ENCODE peak calls at places on chromosomes 16 and 17, in four cellular contexts. One of them, this sample, is unnamed.

GRCh38 chr16:74052006-74052405 is 244.6 kb upstream of the PSMD7 start:
- DNase-seq in body of pancreas: no peak
- DNase-seq in adrenal gland: no peak
- DNase-seq in BJ: no peak
- DNase-seq in this sample: no peak

GRCh38 chr17:39939031-39939430 is 11.5 kb downstream of the LRRC3C start:
- DNase-seq in body of pancreas: no peak
- DNase-seq in adrenal gland: no peak
- DNase-seq in BJ: no peak
- DNase-seq in this sample: no peak

GRCh38 chr17:28252436-28252835 is 66.6 kb upstream of the TMEM97 start:
- DNase-seq in body of pancreas: no peak
- DNase-seq in adrenal gland: no peak
- DNase-seq in BJ: no peak
- DNase-seq in this sample: no peak

GRCh38 chr17:35214192-35214591 is 20.0 kb upstream of the SLC35G3 start:
- DNase-seq in body of pancreas: no peak
- DNase-seq in adrenal gland: no peak
- DNase-seq in BJ: no peak
- DNase-seq in this sample: no peak

GRCh38 chr17:75194879-75195278 is 10.6 kb upstream of the NUP85 start:
- DNase-seq in body of pancreas: no peak
- DNase-seq in adrenal gland: no peak
- DNase-seq in BJ: no peak
- DNase-seq in this sample: no peak

GRCh38 chr16:4192206-4192605 is 49.7 kb downstream of the SRL start:
- DNase-seq in body of pancreas: no peak
- DNase-seq in adrenal gland: no peak
- DNase-seq in BJ: no peak
- DNase-seq in this sample: no peak

GRCh38 chr17:48997827-48998556 is 807 bp downstream of the IGF2BP1 start:
- DNase-seq in body of pancreas: no peak
- DNase-seq in adrenal gland: no peak
- DNase-seq in BJ: no peak
- DNase-seq in this sample: no peak

GRCh38 chr17:77864234-77865108 is 94.0 kb upstream of the TNRC6C start:
- DNase-seq in body of pancreas: no peak
- DNase-seq in adrenal gland: no peak
- DNase-seq in BJ: no peak
- DNase-seq in this sample: no peak

GRCh38 chr16:6481894-6482293 is 850.8 kb upstream of the RBFOX1 start:
- DNase-seq in body of pancreas: no peak
- DNase-seq in adrenal gland: no peak
- DNase-seq in BJ: no peak
- DNase-seq in this sample: no peak
- TF ChIP-seq CTCF in body of pancreas: no peak
- TF ChIP-seq CTCF in adrenal gland: no peak
- TF ChIP-seq CTCF in BJ: no peak
- TF ChIP-seq CTCF in this sample: no peak

GRCh38 chr16:3067929-3068288 is 2.5 kb downstream of the IL32 start:
- DNase-seq in body of pancreas: no peak
- DNase-seq in adrenal gland: no peak
- DNase-seq in BJ: no peak
- DNase-seq in this sample: no peak
- H3K4me3 ChIP-seq in body of pancreas: peak
- H3K4me3 ChIP-seq in adrenal gland: no peak
- H3K4me3 ChIP-seq in BJ: no peak
- H3K4me3 ChIP-seq in this sample: no peak

DNA sequence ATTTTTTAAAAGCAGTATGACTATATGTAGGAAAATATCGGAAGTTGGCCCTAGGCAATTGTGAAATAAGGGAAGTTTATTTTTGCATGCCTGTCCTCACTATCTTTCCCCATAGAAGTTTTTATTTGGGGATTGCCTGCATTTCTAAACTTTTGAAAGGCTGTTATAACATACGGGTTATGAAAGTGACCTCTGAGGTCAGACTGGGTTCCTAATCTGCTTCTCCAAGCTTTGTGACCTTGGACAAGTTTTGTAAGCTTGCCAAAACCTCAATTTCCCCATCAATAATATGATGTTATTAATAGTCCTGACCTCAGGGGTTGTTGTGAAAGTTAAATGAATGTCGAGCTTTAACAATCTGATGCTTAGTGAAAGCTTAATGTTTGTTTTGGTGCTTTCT is 67.2 kb downstream of the ARHGAP44 start:
- DNase-seq in body of pancreas: no peak
- DNase-seq in adrenal gland: no peak
- DNase-seq in BJ: no peak
- DNase-seq in this sample: no peak
- TF ChIP-seq CTCF in body of pancreas: no peak
- TF ChIP-seq CTCF in adrenal gland: no peak
- TF ChIP-seq CTCF in BJ: no peak
- TF ChIP-seq CTCF in this sample: no peak

GRCh38 chr16:50273888-50274770 is 7.8 kb downstream of the ADCY7 start:
- DNase-seq in body of pancreas: no peak
- DNase-seq in adrenal gland: no peak
- DNase-seq in BJ: no peak
- DNase-seq in this sample: no peak

GRCh38 chr16:50275428-50276127 is 9.2 kb downstream of the ADCY7 start:
- DNase-seq in body of pancreas: no peak
- DNase-seq in adrenal gland: no peak
- DNase-seq in BJ: no peak
- DNase-seq in this sample: no peak

GRCh38 chr16:50273382-50273690 is 7.0 kb downstream of the ADCY7 start:
- DNase-seq in body of pancreas: no peak
- DNase-seq in adrenal gland: no peak
- DNase-seq in BJ: no peak
- DNase-seq in this sample: no peak

GRCh38 chr16:50276128-50276444 is 9.7 kb downstream of the ADCY7 start:
- DNase-seq in body of pancreas: no peak
- DNase-seq in adrenal gland: no peak
- DNase-seq in BJ: no peak
- DNase-seq in this sample: no peak

DNA sequence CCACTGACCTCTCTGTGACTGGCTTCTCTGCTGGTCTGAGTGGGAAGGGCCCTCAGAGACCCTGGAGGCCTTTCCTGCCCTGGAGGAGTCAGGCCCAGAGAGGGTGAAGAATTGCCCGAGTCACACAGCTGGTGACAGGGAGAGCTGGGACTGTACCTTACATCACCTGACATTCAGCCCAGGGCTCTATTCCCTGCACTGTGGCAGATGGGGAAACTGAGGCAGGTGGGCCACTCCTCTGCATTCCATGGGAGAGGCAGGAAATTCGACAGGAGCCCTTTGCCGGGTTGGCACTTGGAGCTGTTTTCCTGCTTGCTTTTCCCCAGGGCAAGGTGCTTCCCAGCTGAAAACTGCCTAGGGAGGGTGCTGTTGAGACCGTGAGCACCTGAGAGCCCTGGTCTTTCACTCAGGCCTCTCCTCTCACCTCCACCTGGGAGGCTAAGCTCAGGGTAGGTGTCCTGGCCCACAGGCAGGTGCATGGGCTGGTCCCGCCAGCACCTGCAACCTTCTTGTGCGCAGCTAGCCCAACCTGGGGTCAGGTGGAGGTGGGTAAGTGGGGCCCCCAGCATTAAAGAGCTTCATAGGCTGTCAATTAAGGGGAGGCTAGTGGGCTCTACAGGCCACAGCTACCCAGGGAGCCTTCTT is 8.5 kb downstream of the ADCY7 start:
- DNase-seq in body of pancreas: no peak
- DNase-seq in adrenal gland: no peak
- DNase-seq in BJ: no peak
- DNase-seq in this sample: no peak
- H3K4me3 ChIP-seq in body of pancreas: no peak
- H3K4me3 ChIP-seq in adrenal gland: peak
- H3K4me3 ChIP-seq in BJ: no peak
- H3K4me3 ChIP-seq in this sample: no peak

GRCh38 chr16:426906-427249 is 1.4 kb downstream of the RAB11FIP3 start:
- DNase-seq in body of pancreas: no peak
- DNase-seq in adrenal gland: no peak
- DNase-seq in BJ: no peak
- DNase-seq in this sample: no peak

GRCh38 chr16:426115-426905 is 861 bp downstream of the RAB11FIP3 start:
- DNase-seq in body of pancreas: peak
- DNase-seq in adrenal gland: peak
- DNase-seq in BJ: no peak
- DNase-seq in this sample: no peak

GRCh38 chr16:425740-426114 is 278 bp downstream of the RAB11FIP3 start:
- DNase-seq in body of pancreas: no peak
- DNase-seq in adrenal gland: no peak
- DNase-seq in BJ: no peak
- DNase-seq in this sample: no peak

GRCh38 chr16:427295-427694 is 1.8 kb downstream of the RAB11FIP3 start:
- DNase-seq in body of pancreas: no peak
- DNase-seq in adrenal gland: no peak
- DNase-seq in BJ: no peak
- DNase-seq in this sample: no peak

DNA sequence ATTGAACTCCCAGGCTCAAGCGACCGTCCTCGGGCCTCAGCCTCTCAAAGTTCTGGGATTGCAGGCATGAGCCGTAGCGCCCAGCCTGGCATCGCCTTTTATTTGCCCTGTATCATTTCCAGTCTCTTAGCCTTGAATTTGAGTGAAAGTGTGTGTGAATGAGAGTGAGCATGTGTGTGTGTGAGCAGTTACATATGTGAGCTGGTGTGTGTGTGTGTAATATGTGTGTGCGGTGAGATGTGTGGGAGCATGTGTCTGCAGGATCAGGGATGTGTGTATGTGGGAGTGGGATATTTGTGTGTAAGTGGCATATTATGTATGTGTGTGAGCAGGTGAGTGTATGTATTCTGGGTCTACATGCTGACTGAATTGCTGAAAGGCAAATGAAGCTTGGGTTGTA is 5.5 kb downstream of the RAB11FIP3 start:
- DNase-seq in body of pancreas: no peak
- DNase-seq in adrenal gland: no peak
- DNase-seq in BJ: no peak
- DNase-seq in this sample: no peak
- TF ChIP-seq CTCF in body of pancreas: no peak
- TF ChIP-seq CTCF in adrenal gland: no peak
- TF ChIP-seq CTCF in BJ: no peak
- TF ChIP-seq CTCF in this sample: no peak

GRCh38 chr16:29812754-29813643 is 1.0 kb downstream of the PRRT2 start:
- DNase-seq in body of pancreas: no peak
- DNase-seq in adrenal gland: no peak
- DNase-seq in BJ: no peak
- DNase-seq in this sample: no peak
- H3K4me3 ChIP-seq in body of pancreas: no peak
- H3K4me3 ChIP-seq in adrenal gland: peak
- H3K4me3 ChIP-seq in BJ: peak
- H3K4me3 ChIP-seq in this sample: peak

DNA sequence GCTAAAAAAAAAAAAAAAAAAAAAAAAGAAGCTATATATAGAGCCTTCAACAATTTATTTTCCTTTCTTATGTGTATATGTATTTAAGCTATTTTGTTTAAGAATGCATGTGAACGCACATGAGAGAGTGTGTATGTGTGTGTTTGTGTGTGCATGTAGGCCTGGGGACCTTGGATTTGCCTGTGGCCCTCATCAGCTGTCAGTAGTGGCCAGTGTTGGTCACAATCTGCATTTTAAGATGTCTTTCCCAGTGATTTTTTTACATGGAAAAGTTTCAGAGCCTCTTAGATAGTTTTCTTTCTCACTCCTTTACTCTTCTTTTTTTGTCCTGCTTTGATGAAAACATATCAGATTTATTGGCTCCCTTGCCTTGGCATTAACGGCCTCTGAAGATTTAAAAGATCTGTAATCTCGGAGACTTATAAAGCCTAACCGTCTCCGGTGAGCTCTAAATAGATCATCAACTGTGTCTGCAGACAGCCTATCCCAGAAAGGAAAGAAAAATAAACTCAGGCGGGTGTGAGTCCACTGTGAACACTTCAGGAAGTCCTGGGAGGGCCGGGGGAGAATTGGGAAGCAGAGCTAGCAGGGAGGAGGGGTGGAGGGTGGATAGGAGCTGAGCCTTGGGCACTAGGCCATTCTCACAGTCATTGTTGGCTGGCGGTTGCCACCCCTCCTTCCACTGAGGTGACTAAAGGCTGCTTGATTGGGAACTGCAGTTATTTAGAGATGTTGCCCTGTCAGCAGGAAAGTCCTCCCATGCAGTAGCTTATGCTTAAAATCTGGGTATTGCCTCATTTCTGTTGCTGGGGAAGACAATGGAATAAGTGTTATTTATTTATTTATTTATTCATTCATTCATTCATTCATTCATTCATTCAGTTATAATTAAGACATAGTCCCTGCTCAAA is 86.8 kb downstream of the WWP2 start:
- DNase-seq in body of pancreas: peak
- DNase-seq in adrenal gland: peak
- DNase-seq in BJ: peak
- DNase-seq in this sample: peak
- TF ChIP-seq CTCF in body of pancreas: no peak
- TF ChIP-seq CTCF in adrenal gland: peak
- TF ChIP-seq CTCF in BJ: peak
- TF ChIP-seq CTCF in this sample: no peak

GRCh38 chr16:72947379-72948237 is 100.3 kb downstream of the ZFHX3 start:
- DNase-seq in body of pancreas: peak
- DNase-seq in adrenal gland: peak
- DNase-seq in BJ: no peak
- DNase-seq in this sample: no peak
- H3K4me3 ChIP-seq in body of pancreas: no peak
- H3K4me3 ChIP-seq in adrenal gland: no peak
- H3K4me3 ChIP-seq in BJ: no peak
- H3K4me3 ChIP-seq in this sample: no peak

This sample was measured in retinal pigment epithelial cell.